ENCODE peak calls at places on chromosome 2, in four cellular contexts. E is colonic mucosa, F is IMR-90, O is OCI-LY7. G is an unnamed sample.

GRCh38 chr2:100104718-100105677 is 37.4 kb downstream of the AFF3 start:
- DNase-seq in E (no peak), O (peak), F (peak), G (no peak)

GRCh38 chr2:208042450-208042849 is 17.1 kb upstream of the PLEKHM3 start:
- DNase-seq in O (no peak), F (no peak), E (no peak), G (no peak)

GRCh38 chr2:128041561-128041960 is 13.7 kb upstream of the SAP130 start:
- DNase-seq in F (no peak), E (no peak), O (no peak), G (peak)

GRCh38 chr2:163132850-163133249 is 294.3 kb upstream of the KCNH7 start:
- DNase-seq in F (peak), E (no peak), O (no peak), G (peak)

GRCh38 chr2:43653506-43653905 is 16.4 kb downstream of the PLEKHH2 start:
- DNase-seq in O (no peak), E (no peak), F (no peak), G (no peak)

GRCh38 chr2:158667969-158668368 is 127.1 kb upstream of the DAPL1 start:
- DNase-seq in E (no peak), O (no peak), F (no peak), G (peak)

GRCh38 chr2:191318729-191319078 is 73.5 kb downstream of the MYO1B start:
- DNase-seq in E (peak), F (peak), O (no peak), G (peak)

GRCh38 chr2:78734221-78734620 is 291.3 kb upstream of the REG3G start:
- DNase-seq in F (no peak), E (no peak), O (no peak), G (no peak)

GRCh38 chr2:131493199-131494018 is 1.2 kb upstream of the MZT2A start:
- DNase-seq in O (peak), E (peak), F (no peak), G (no peak)

GRCh38 chr2:70201225-70201768 is 10.5 kb upstream of the C2orf42 start:
- DNase-seq in O (no peak), F (no peak), E (no peak), G (no peak)

GRCh38 chr2:101362316-101362715 is 25.0 kb downstream of the CREG2 start:
- DNase-seq in F (no peak), O (no peak), E (no peak), G (no peak)

GRCh38 chr2:231597014-231597611 is 4.4 kb downstream of the TEX44 start:
- DNase-seq in E (no peak), O (no peak), F (no peak), G (peak)

GRCh38 chr2:24507511-24507910 is 16.5 kb downstream of the NCOA1 start:
- DNase-seq in E (no peak), O (no peak), F (no peak), G (no peak)

GRCh38 chr2:100968146-100969145 is 33.6 kb upstream of the RPL31 start:
- DNase-seq in F (no peak), E (no peak), O (no peak), G (no peak)

GRCh38 chr2:49248506-49248905 is 94.2 kb upstream of the FSHR start:
- DNase-seq in O (no peak), F (peak), E (no peak), G (peak)

GRCh38 chr2:14633031-14633430 is 514 bp downstream of the LRATD1 start:
- DNase-seq in O (no peak), F (no peak), E (peak), G (no peak)

GRCh38 chr2:29010946-29011649 is 30.0 kb downstream of the TOGARAM2 start:
- DNase-seq in F (peak), E (no peak), O (peak), G (peak)

GRCh38 chr2:69830045-69830905 is 815 bp downstream of the GMCL1 start:
- DNase-seq in O (peak), F (no peak), E (peak), G (peak)

GRCh38 chr2:50443868-50444267 is 588.1 kb downstream of the NRXN1 start:
- DNase-seq in E (no peak), O (no peak), F (no peak), G (no peak)

GRCh38 chr2:128424406-128424805 is 105.7 kb upstream of the HS6ST1 start:
- DNase-seq in E (no peak), O (no peak), F (no peak), G (no peak)

GRCh38 chr2:63052411-63053234 is 2.0 kb downstream of the OTX1 start:
- DNase-seq in E (no peak), O (no peak), F (no peak), G (no peak)

GRCh38 chr2:63053235-63053888 is 2.7 kb downstream of the OTX1 start:
- DNase-seq in E (no peak), F (no peak), O (no peak), G (no peak)

GRCh38 chr2:63055510-63056308 is 5.1 kb downstream of the OTX1 start:
- DNase-seq in O (no peak), E (no peak), F (no peak), G (no peak)

GRCh38 chr2:63054812-63055509 is 4.3 kb downstream of the OTX1 start:
- DNase-seq in O (no peak), F (no peak), E (no peak), G (no peak)

GRCh38 chr2:63053889-63054725 is 3.5 kb downstream of the OTX1 start:
- DNase-seq in F (no peak), O (peak), E (peak), G (no peak)
- TF ChIP-seq CTCF in F (peak), O (peak), E (no peak), G (peak)

GRCh38 chr2:66574701-66575624 is 140.0 kb downstream of the MEIS1 start:
- DNase-seq in O (peak), F (peak), E (peak), G (peak)
- H3K4me3 ChIP-seq in O (peak), F (peak), E (peak), G (peak)

DNA sequence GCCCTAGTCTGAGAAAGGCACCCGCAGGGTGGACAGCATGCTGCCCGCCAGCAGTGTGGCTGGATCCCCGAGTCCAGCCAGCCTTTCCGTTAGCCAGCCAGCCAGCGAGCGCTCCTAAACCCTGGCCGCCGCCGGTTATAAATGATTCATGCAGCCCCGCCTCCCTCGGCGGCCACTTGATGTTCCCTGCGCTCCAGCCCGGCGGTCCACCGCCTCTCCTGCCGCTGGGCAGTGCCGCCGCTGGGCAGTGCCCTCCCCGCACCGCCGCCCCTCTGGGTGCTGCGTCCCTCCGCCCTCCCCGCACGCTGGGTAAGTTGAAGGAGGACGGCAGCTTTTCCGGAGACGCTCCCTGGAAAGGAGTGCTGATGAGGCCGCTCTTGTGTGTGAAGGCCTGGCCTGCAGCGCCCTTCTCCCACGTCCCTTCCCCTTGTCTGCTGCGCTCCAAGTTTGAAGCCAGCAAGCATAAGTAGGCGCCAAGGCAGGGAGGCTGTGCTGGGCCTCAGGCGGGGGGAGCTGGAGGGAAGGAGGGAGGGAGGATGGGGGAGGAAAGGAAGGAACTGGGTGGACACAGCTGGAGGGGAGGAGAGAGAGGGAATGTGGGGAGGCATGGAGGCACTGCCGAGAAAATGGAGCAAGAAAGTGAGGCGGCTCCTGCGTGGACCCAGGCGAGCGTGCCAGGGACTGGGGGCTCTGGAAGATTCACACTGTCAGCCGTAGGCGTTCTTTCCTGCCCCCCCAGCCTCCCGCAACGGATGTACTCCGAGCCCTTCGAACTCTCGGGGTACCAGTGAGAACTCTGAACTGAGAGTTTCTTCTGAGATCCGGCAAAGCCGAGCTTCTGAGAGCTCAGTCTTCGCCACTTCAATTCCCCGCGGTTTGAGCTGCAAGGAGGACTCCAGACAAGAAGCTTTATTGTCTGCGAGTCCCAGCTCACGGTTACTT is 131.9 kb downstream of the GLI2 start:
- DNase-seq in O (no peak), E (peak), F (peak), G (peak)
- TF ChIP-seq CTCF in O (no peak), E (no peak), F (peak), G (no peak)

GRCh38 chr2:25832897-25833296 is 45.4 kb downstream of the ASXL2 start:
- DNase-seq in F (no peak), O (no peak), E (no peak), G (no peak)
- H3K4me3 ChIP-seq in F (no peak), O (no peak), E (no peak), G (no peak)

GRCh38 chr2:57544626-57545025 is 502.0 kb upstream of the VRK2 start:
- DNase-seq in F (no peak), E (no peak), O (no peak), G (no peak)

GRCh38 chr2:57546478-57546877 is 500.1 kb upstream of the VRK2 start:
- DNase-seq in E (no peak), O (no peak), F (no peak), G (no peak)

GRCh38 chr2:57550912-57551311 is 495.7 kb upstream of the VRK2 start:
- DNase-seq in E (no peak), O (no peak), F (no peak), G (no peak)

GRCh38 chr2:57552885-57553284 is 493.7 kb upstream of the VRK2 start:
- DNase-seq in E (no peak), O (no peak), F (no peak), G (no peak)

GRCh38 chr2:57549642-57550102 is 496.9 kb upstream of the VRK2 start:
- DNase-seq in O (peak), F (no peak), E (no peak), G (peak)
- TF ChIP-seq CTCF in O (peak), F (peak), E (no peak), G (peak)

DNA sequence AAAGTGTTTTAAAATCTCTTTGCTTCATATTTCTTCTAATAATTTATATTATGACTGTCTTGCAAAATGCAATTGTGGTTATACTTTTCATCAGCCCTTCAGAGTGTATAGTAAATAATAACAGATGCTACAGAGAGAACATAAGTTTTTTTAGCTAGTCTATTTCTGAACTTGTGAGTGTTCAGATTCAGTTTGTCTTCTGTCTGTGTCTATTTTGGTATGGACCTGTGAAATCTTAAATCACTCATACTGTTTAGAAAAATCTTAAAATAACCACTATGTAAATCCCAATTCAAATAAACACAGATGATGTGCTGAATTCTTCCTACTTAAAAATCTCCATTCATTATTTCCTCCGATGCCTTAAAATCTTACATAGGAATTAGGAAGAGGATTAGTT is 2.1 kb downstream of the SCG2 start:
- DNase-seq in E (no peak), F (peak), O (no peak), G (peak)
- H3K4me3 ChIP-seq in E (no peak), F (no peak), O (no peak), G (no peak)

GRCh38 chr2:57882895-57883515 is 163.6 kb upstream of the VRK2 start:
- DNase-seq in E (no peak), O (no peak), F (no peak), G (peak)
- TF ChIP-seq CTCF in E (no peak), O (no peak), F (no peak), G (no peak)